ENCODE peak calls at places on chromosomes 1 and 21, in nine cellular contexts. W is mesenchymal stem cell, Y is GDM1, Q is amniotic stem cell, N is hypothalamus, Z is HTR-8/SVneo, F is mammary epithelial cell, T is GM19239, L is breast epithelium. D is an unnamed sample.

GRCh38 chr1:212137854-212138253 is 102.3 kb downstream of the DTL start:
- DNase-seq in Q (no peak), N (no peak), T (no peak), L (no peak), Z (no peak), F (no peak), Y (no peak), W (no peak), D (no peak)

GRCh38 chr1:41513388-41513745 is 28.9 kb upstream of the EDN2 start:
- DNase-seq in Z (no peak), Q (no peak), F (no peak), L (no peak), W (no peak), Y (no peak), T (peak), N (no peak), D (no peak)

GRCh38 chr1:63326106-63326472 is 3.7 kb downstream of the FOXD3 start:
- DNase-seq in N (no peak), Z (no peak), Y (no peak), Q (no peak), L (no peak), F (no peak), W (no peak), T (no peak), D (no peak)

GRCh38 chr1:101769520-101769919 is 227.2 kb downstream of the OLFM3 start:
- DNase-seq in Y (no peak), W (peak), T (no peak), F (no peak), Q (no peak), L (no peak), N (no peak), Z (no peak), D (peak)

GRCh38 chr1:220926146-220926545 is 46.9 kb downstream of the HLX start:
- DNase-seq in N (no peak), T (no peak), Z (no peak), W (peak), Y (no peak), Q (no peak), L (no peak), F (no peak), D (no peak)

GRCh38 chr1:72649211-72649888 is 367.0 kb upstream of the NEGR1 start:
- DNase-seq in Z (no peak), W (no peak), T (no peak), F (peak), N (no peak), Q (no peak), L (no peak), Y (no peak), D (no peak)

GRCh38 chr1:30523055-30524020 is 200.0 kb downstream of the MATN1 start:
- DNase-seq in F (peak), N (no peak), T (no peak), L (no peak), Y (no peak), Z (peak), Q (no peak), W (no peak), D (no peak)

GRCh38 chr1:36583080-36583479 is 100.4 kb upstream of the CSF3R start:
- DNase-seq in Q (no peak), Z (no peak), F (no peak), N (no peak), T (no peak), Y (no peak), W (no peak), L (no peak), D (no peak)

GRCh38 chr21:26715878-26716506 is 129.2 kb downstream of the ADAMTS1 start:
- DNase-seq in T (peak), Z (peak), W (peak), Q (peak), F (peak), L (no peak), Y (no peak), N (no peak), D (peak)

GRCh38 chr1:48555271-48555670 is 83.3 kb upstream of the SPATA6 start:
- DNase-seq in L (peak), F (peak), Q (no peak), N (no peak), Z (no peak), W (no peak), Y (no peak), T (no peak), D (no peak)

GRCh38 chr1:184387069-184387870 is 441 bp downstream of the C1orf21 start:
- DNase-seq in F (peak), N (peak), Y (peak), T (no peak), Z (no peak), W (peak), L (peak), Q (peak), D (peak)

GRCh38 chr1:235468970-235469369 is 35.3 kb downstream of the B3GALNT2 start:
- DNase-seq in L (no peak), F (peak), W (peak), Z (peak), N (no peak), T (no peak), Y (no peak), Q (no peak), D (no peak)

GRCh38 chr1:157878059-157878458 is 36.5 kb upstream of the CD5L start:
- DNase-seq in W (peak), N (no peak), T (no peak), Z (peak), L (no peak), F (peak), Y (no peak), Q (no peak), D (peak)

GRCh38 chr1:43358121-43358745 is 548 bp upstream of the CDC20 start:
- DNase-seq in T (no peak), N (no peak), L (no peak), Y (peak), Z (peak), F (no peak), Q (no peak), W (peak), D (peak)

GRCh38 chr21:32214654-32215305 is 64.1 kb downstream of the MIS18A start:
- DNase-seq in F (no peak), L (no peak), Z (no peak), Q (no peak), T (no peak), Y (no peak), W (no peak), N (no peak), D (no peak)

GRCh38 chr1:204828352-204828850 is 42.3 kb upstream of the NFASC start:
- DNase-seq in Z (peak), F (peak), N (peak), Y (no peak), W (peak), Q (no peak), L (peak), T (no peak), D (no peak)

GRCh38 chr1:204426035-204426436 is 14.4 kb upstream of the PPP1R15B start:
- DNase-seq in F (peak), N (no peak), Q (no peak), L (no peak), Z (peak), T (no peak), W (peak), Y (no peak), D (no peak)

GRCh38 chr1:46747683-46748288 is 28.9 kb upstream of the EFCAB14 start:
- DNase-seq in Y (no peak), L (peak), W (peak), Q (peak), F (peak), T (no peak), Z (peak), N (no peak), D (peak)

GRCh38 chr21:37219766-37220432 is 47.2 kb downstream of the VPS26C start:
- DNase-seq in F (no peak), W (no peak), L (no peak), N (no peak), T (no peak), Y (no peak), Z (no peak), Q (no peak), D (peak)

GRCh38 chr1:178093150-178093957 is 550 bp upstream of the RASAL2 start:
- DNase-seq in Q (peak), F (peak), L (peak), T (peak), Z (peak), W (peak), Y (peak), N (peak), D (peak)

GRCh38 chr1:201085902-201086735 is 26.1 kb downstream of the CACNA1S start:
- DNase-seq in N (no peak), Z (peak), W (peak), F (peak), T (peak), L (no peak), Y (no peak), Q (no peak), D (peak)

GRCh38 chr1:27322569-27323116 is 680 bp downstream of the TMEM222 start:
- DNase-seq in Y (no peak), N (no peak), F (no peak), L (no peak), W (no peak), Q (no peak), Z (no peak), T (no peak), D (no peak)

GRCh38 chr21:26522704-26523103 is 50.4 kb downstream of the CYYR1 start:
- DNase-seq in W (no peak), Q (no peak), L (no peak), Z (no peak), F (no peak), N (no peak), Y (no peak), T (no peak), D (no peak)

GRCh38 chr1:55155522-55155921 is 59.6 kb downstream of the USP24 start:
- DNase-seq in T (no peak), Y (no peak), L (no peak), F (no peak), Q (no peak), N (no peak), Z (no peak), W (no peak), D (peak)

GRCh38 chr1:158053276-158053675 is 59.8 kb downstream of the KIRREL1 start:
- DNase-seq in W (peak), Y (no peak), N (no peak), Z (no peak), Q (no peak), F (no peak), T (no peak), L (no peak), D (no peak)

GRCh38 chr1:201145132-201145531 is 9.1 kb downstream of the TMEM9 start:
- DNase-seq in W (no peak), T (no peak), Q (no peak), Z (no peak), F (no peak), Y (no peak), L (no peak), N (no peak), D (no peak)

GRCh38 chr1:8317647-8318360 is at the start of gene SLC45A1:
- DNase-seq in W (peak), L (peak), Z (peak), Y (peak), Q (no peak), F (peak), T (peak), N (peak), D (no peak)

GRCh38 chr1:118960567-118961136 is 27.5 kb downstream of the TBX15 start:
- DNase-seq in Z (no peak), W (peak), T (no peak), Y (no peak), N (no peak), Q (no peak), L (peak), F (no peak), D (no peak)

GRCh38 chr1:220497220-220497756 is 30.6 kb upstream of the MARK1 start:
- DNase-seq in W (no peak), T (no peak), F (peak), Y (no peak), L (no peak), N (no peak), Z (no peak), Q (no peak), D (no peak)

GRCh38 chr1:173821680-173822079 is 2.8 kb upstream of the DARS2 start:
- DNase-seq in F (no peak), T (no peak), Z (no peak), L (no peak), Y (no peak), N (no peak), W (no peak), Q (no peak), D (no peak)

GRCh38 chr1:198491596-198491995 is 48.9 kb downstream of the ATP6V1G3 start:
- DNase-seq in Y (no peak), L (no peak), F (no peak), T (no peak), Z (no peak), Q (no peak), W (no peak), N (no peak), D (no peak)

GRCh38 chr1:240682166-240682565 is 70.2 kb upstream of the GREM2 start:
- DNase-seq in Z (no peak), W (no peak), F (no peak), Q (no peak), N (no peak), L (no peak), T (no peak), Y (no peak), D (no peak)

D was measured in Kasumi-1.